ENCODE peak calls at places on chromosomes 3 and 15, in five cellular contexts. H is neuronal stem cell, B is GM23248, O is astrocyte, C is neural progenitor cell. A is an unnamed sample.

GRCh38 chr3:102148598-102149302 is 286.1 kb upstream of the ZPLD1 start:
- DNase-seq in B (no peak), O (no peak), C (no peak), H (no peak), A (no peak)

GRCh38 chr3:26714485-26714884 is 91.9 kb downstream of the LRRC3B start:
- DNase-seq in C (no peak), H (no peak), O (no peak), B (no peak), A (no peak)

GRCh38 chr3:180804871-180805430 is 107.5 kb upstream of the FXR1 start:
- DNase-seq in C (peak), O (peak), H (peak), B (peak), A (peak)

GRCh38 chr15:99343208-99343607 is 91.9 kb downstream of the LRRC28 start:
- DNase-seq in B (no peak), O (no peak), C (no peak), H (no peak), A (no peak)

GRCh38 chr3:123926396-123926795 is 34.6 kb downstream of the CCDC14 start:
- DNase-seq in O (no peak), H (no peak), B (no peak), C (no peak), A (no peak)

GRCh38 chr15:64807751-64808222 is 17.7 kb downstream of the PIF1 start:
- DNase-seq in C (no peak), B (no peak), O (no peak), H (no peak), A (no peak)

GRCh38 chr15:31074321-31074720 is 27.2 kb downstream of the TRPM1 start:
- DNase-seq in C (no peak), O (no peak), B (no peak), H (no peak), A (no peak)

GRCh38 chr15:91047545-91048199 is 25.3 kb upstream of the VPS33B start:
- DNase-seq in C (no peak), O (peak), H (no peak), B (no peak), A (no peak)

GRCh38 chr15:75302318-75302717 is 19.7 kb downstream of the GOLGA6D start:
- DNase-seq in O (no peak), H (no peak), C (no peak), B (no peak), A (no peak)

GRCh38 chr3:25027639-25028038 is 400.4 kb upstream of the RARB start:
- DNase-seq in O (no peak), C (no peak), B (no peak), H (no peak), A (no peak)

GRCh38 chr3:55541016-55541415 is 53.9 kb upstream of the WNT5A start:
- DNase-seq in B (no peak), O (no peak), C (no peak), H (no peak), A (peak)

GRCh38 chr15:71153823-71154524 is 38.7 kb downstream of the THSD4 start:
- DNase-seq in H (no peak), C (peak), B (peak), O (no peak), A (no peak)

GRCh38 chr15:44537728-44538240 is 837 bp downstream of the EIF3J start:
- DNase-seq in B (no peak), C (no peak), H (no peak), O (peak), A (no peak)

GRCh38 chr15:63176302-63176701 is 13.1 kb upstream of the RAB8B start:
- DNase-seq in C (no peak), H (no peak), O (peak), B (peak), A (no peak)

GRCh38 chr3:30286007-30286669 is 320.3 kb upstream of the TGFBR2 start:
- DNase-seq in O (peak), C (peak), H (no peak), B (peak), A (peak)

GRCh38 chr3:133441867-133442270 is 42.0 kb downstream of the BFSP2 start:
- DNase-seq in B (no peak), O (no peak), H (no peak), C (no peak), A (no peak)

GRCh38 chr3:133439563-133439962 is 39.7 kb downstream of the BFSP2 start:
- DNase-seq in B (no peak), H (no peak), O (no peak), C (no peak), A (no peak)

GRCh38 chr3:133442518-133442917 is 42.7 kb downstream of the BFSP2 start:
- DNase-seq in C (no peak), O (no peak), B (no peak), H (no peak), A (no peak)

GRCh38 chr3:133440652-133441051 is 40.8 kb downstream of the BFSP2 start:
- DNase-seq in O (no peak), B (peak), H (no peak), C (no peak), A (peak)

DNA sequence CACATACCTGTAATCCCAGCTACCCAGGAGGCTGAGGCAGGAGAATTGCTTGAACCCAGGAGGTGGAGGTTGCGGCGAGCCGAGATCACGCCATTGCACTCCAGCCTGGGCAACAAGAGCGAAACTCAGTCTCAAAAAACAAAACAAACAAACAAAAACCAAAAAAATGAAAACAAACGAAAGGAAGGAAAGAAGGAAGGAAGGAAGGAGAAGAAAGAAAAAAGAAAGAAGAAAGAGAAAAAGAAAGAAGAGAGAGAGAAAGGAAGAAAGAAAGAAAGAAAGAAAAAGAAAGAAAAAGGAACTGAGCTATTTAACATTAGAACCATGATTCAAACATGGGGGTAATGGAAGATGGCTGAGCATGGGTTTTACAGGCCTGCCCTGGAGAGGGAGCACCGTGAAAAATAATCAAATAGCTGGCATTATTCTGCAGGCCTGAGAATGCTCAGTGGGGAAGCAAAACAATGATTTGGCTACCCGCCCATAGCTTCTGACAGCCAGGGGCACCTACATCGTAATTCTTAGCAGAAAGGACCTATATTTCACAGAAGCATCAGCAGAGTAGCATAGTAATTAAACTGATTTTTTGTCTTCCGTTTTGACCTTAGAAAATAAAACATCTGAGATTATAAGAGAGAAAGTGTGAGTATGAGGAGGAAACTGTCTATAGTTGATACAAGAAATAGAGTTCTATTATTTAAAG is 37.7 kb downstream of the BFSP2 start:
- DNase-seq in O (peak), C (no peak), B (peak), H (no peak), A (peak)
- H3K9ac ChIP-seq in O (no peak), C (no peak), B (no peak), H (no peak), A (no peak)

GRCh38 chr3:58534592-58535494 is 2.1 kb downstream of the ACOX2 start:
- DNase-seq in O (no peak), C (no peak), B (no peak), H (no peak), A (no peak)

GRCh38 chr3:58532794-58533220 is 4.2 kb downstream of the ACOX2 start:
- DNase-seq in O (peak), B (peak), H (peak), C (peak), A (peak)

GRCh38 chr3:58537412-58538301 is 667 bp upstream of the ACOX2 start:
- DNase-seq in B (peak), O (no peak), H (no peak), C (no peak), A (no peak)

GRCh38 chr3:58536501-58537411 is at the start of gene ACOX2:
- DNase-seq in O (peak), H (no peak), B (peak), C (no peak), A (no peak)

GRCh38 chr3:58535531-58536500 is 1.2 kb downstream of the ACOX2 start:
- DNase-seq in H (no peak), B (no peak), O (no peak), C (no peak), A (no peak)
- H3K9ac ChIP-seq in H (no peak), B (peak), O (no peak), C (no peak), A (peak)

GRCh38 chr3:169841171-169841570 is 28.5 kb upstream of the LRRC34 start:
- DNase-seq in H (no peak), B (no peak), O (no peak), C (no peak), A (no peak)

GRCh38 chr3:169836058-169836941 is 23.6 kb upstream of the LRRC34 start:
- DNase-seq in B (peak), O (no peak), H (no peak), C (peak), A (no peak)

GRCh38 chr3:169835533-169835932 is 22.8 kb upstream of the LRRC34 start:
- DNase-seq in H (no peak), C (no peak), O (no peak), B (peak), A (no peak)

GRCh38 chr3:169836942-169837275 is 24.2 kb upstream of the LRRC34 start:
- DNase-seq in O (no peak), C (no peak), B (peak), H (no peak), A (no peak)

GRCh38 chr3:169838511-169838910 is 25.8 kb upstream of the LRRC34 start:
- DNase-seq in B (no peak), O (no peak), H (no peak), C (no peak), A (no peak)
- H3K9ac ChIP-seq in B (no peak), O (no peak), H (no peak), C (no peak), A (no peak)

GRCh38 chr15:52121896-52122295 is 9.3 kb upstream of the BCL2L10 start:
- DNase-seq in B (no peak), C (no peak), H (no peak), O (no peak), A (no peak)
- H3K9ac ChIP-seq in B (no peak), C (no peak), H (no peak), O (no peak), A (no peak)

GRCh38 chr3:32249184-32249782 is 10.8 kb downstream of the CMTM8 start:
- DNase-seq in C (no peak), O (peak), B (peak), H (no peak), A (peak)
- H3K9ac ChIP-seq in C (no peak), O (no peak), B (no peak), H (no peak), A (no peak)

DNA sequence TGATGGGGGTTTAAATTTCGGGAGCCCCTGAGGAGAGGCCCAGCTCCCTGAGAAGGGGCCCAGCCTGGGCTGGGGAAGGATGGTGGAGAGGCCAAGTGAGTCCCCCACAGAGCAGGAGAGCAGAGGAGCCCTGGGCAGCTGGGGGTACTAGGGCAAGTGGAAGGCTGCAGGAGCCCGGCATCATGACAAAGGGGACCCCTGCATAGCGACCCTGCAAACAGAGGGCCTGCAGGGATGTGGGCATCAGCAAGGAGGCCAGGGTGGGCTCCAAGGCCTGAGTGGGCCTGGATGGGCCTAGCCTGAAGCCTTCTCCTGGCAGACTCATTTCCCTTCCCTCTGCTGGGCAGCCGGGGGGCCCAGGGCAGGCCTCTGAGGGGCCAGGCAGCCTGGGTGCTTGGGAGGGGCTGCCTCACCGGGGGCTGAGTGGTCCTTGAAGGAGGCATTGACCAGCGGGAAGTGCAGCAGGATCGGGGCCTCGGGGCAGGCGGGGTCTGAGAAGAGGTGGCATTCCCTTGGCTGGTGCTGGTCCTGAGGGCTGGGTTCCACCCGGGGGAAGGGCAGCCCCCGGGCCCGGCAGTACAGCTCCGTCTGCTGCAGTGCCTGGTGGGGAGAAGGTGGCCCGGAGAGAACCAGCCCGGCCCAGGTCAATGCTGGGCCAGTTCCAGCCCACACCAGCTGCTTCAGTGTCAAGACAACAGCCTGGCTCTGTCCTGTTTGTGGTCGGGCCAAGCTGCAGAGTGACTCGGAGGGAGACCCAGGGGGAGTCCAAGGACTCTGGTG is 24.7 kb downstream of the PLA2G4D start:
- DNase-seq in H (no peak), C (no peak), O (no peak), B (no peak), A (no peak)
- H3K9ac ChIP-seq in H (no peak), C (no peak), O (no peak), B (no peak), A (no peak)

GRCh38 chr3:48852151-48852550 is 4.5 kb upstream of the PRKAR2A start:
- DNase-seq in H (no peak), B (no peak), C (no peak), O (no peak), A (no peak)

GRCh38 chr3:48859188-48859587 is 11.5 kb upstream of the PRKAR2A start:
- DNase-seq in B (no peak), C (no peak), O (no peak), H (no peak), A (no peak)

GRCh38 chr3:48856469-48856868 is 8.8 kb upstream of the PRKAR2A start:
- DNase-seq in H (no peak), O (no peak), B (no peak), C (peak), A (no peak)

GRCh38 chr3:48858709-48859108 is 11.0 kb upstream of the PRKAR2A start:
- DNase-seq in B (no peak), C (no peak), H (no peak), O (no peak), A (no peak)

GRCh38 chr3:48855681-48856447 is 8.2 kb upstream of the PRKAR2A start:
- DNase-seq in C (no peak), B (no peak), O (no peak), H (no peak), A (no peak)
- H3K9ac ChIP-seq in C (peak), B (no peak), O (no peak), H (no peak), A (no peak)

A was measured in adipocyte.